ENCODE peak calls at places on chromosomes 16 and 17, in eight cellular contexts. One of them, this sample, is unnamed.

GRCh38 chr16:720507-720989 is 398 bp upstream of the ANTKMT start:
- DNase-seq in T-cell: peak; percentile 31
- DNase-seq in neural progenitor cell: peak; percentile 81
- DNase-seq in stimulated activated CD4-positive, alpha-beta T cell treated with anti-CD3 and anti-CD28 coated beads, TNF-alpha, amount 100 ng/mL, for 48 hours: peak; percentile 44
- DNase-seq in stimulated activated CD8-positive, alpha-beta memory T cell treated with anti-CD3 and anti-CD28 coated beads, Interleukin-15, amount 100 ng/mL, for 24 hours: no peak
- DNase-seq in thyroid gland: peak; percentile 30
- DNase-seq in ecto neural progenitor cell: peak; percentile 80
- DNase-seq in AG10803: peak; percentile 59
- DNase-seq in this sample: peak; percentile 58

GRCh38 chr17:48198950-48199541 is 91.5 kb downstream of the SNX11 start:
- DNase-seq in stimulated activated CD4-positive, alpha-beta T cell treated with anti-CD3 and anti-CD28 coated beads, TNF-alpha, amount 100 ng/mL, for 48 hours: no peak
- DNase-seq in T-cell: no peak
- DNase-seq in stimulated activated CD8-positive, alpha-beta memory T cell treated with anti-CD3 and anti-CD28 coated beads, Interleukin-15, amount 100 ng/mL, for 24 hours: no peak
- DNase-seq in neural progenitor cell: no peak
- DNase-seq in AG10803: no peak
- DNase-seq in thyroid gland: no peak
- DNase-seq in ecto neural progenitor cell: no peak
- DNase-seq in this sample: no peak

GRCh38 chr17:83186751-83187421 is 107.5 kb downstream of the METRNL start:
- DNase-seq in stimulated activated CD4-positive, alpha-beta T cell treated with anti-CD3 and anti-CD28 coated beads, TNF-alpha, amount 100 ng/mL, for 48 hours: no peak
- DNase-seq in ecto neural progenitor cell: peak; percentile 38
- DNase-seq in thyroid gland: no peak
- DNase-seq in stimulated activated CD8-positive, alpha-beta memory T cell treated with anti-CD3 and anti-CD28 coated beads, Interleukin-15, amount 100 ng/mL, for 24 hours: no peak
- DNase-seq in T-cell: no peak
- DNase-seq in AG10803: no peak
- DNase-seq in neural progenitor cell: no peak
- DNase-seq in this sample: no peak

GRCh38 chr17:38947189-38947588 is 20.0 kb downstream of the FBXO47 start:
- DNase-seq in stimulated activated CD4-positive, alpha-beta T cell treated with anti-CD3 and anti-CD28 coated beads, TNF-alpha, amount 100 ng/mL, for 48 hours: no peak
- DNase-seq in T-cell: no peak
- DNase-seq in AG10803: no peak
- DNase-seq in neural progenitor cell: no peak
- DNase-seq in stimulated activated CD8-positive, alpha-beta memory T cell treated with anti-CD3 and anti-CD28 coated beads, Interleukin-15, amount 100 ng/mL, for 24 hours: no peak
- DNase-seq in ecto neural progenitor cell: no peak
- DNase-seq in thyroid gland: no peak
- DNase-seq in this sample: no peak

GRCh38 chr16:20833081-20833480 is 26.8 kb downstream of the REXO5 start:
- DNase-seq in T-cell: no peak
- DNase-seq in thyroid gland: no peak
- DNase-seq in AG10803: no peak
- DNase-seq in stimulated activated CD4-positive, alpha-beta T cell treated with anti-CD3 and anti-CD28 coated beads, TNF-alpha, amount 100 ng/mL, for 48 hours: no peak
- DNase-seq in ecto neural progenitor cell: no peak
- DNase-seq in stimulated activated CD8-positive, alpha-beta memory T cell treated with anti-CD3 and anti-CD28 coated beads, Interleukin-15, amount 100 ng/mL, for 24 hours: no peak
- DNase-seq in neural progenitor cell: no peak
- DNase-seq in this sample: no peak

GRCh38 chr16:67077871-67078270 is 31.9 kb upstream of the PHAF1 start:
- DNase-seq in neural progenitor cell: no peak
- DNase-seq in stimulated activated CD8-positive, alpha-beta memory T cell treated with anti-CD3 and anti-CD28 coated beads, Interleukin-15, amount 100 ng/mL, for 24 hours: no peak
- DNase-seq in thyroid gland: no peak
- DNase-seq in AG10803: no peak
- DNase-seq in ecto neural progenitor cell: no peak
- DNase-seq in T-cell: no peak
- DNase-seq in stimulated activated CD4-positive, alpha-beta T cell treated with anti-CD3 and anti-CD28 coated beads, TNF-alpha, amount 100 ng/mL, for 48 hours: no peak
- DNase-seq in this sample: no peak

GRCh38 chr17:42251115-42251514 is 25.1 kb downstream of the STAT5B start:
- DNase-seq in AG10803: no peak
- DNase-seq in neural progenitor cell: no peak
- DNase-seq in ecto neural progenitor cell: no peak
- DNase-seq in thyroid gland: no peak
- DNase-seq in stimulated activated CD4-positive, alpha-beta T cell treated with anti-CD3 and anti-CD28 coated beads, TNF-alpha, amount 100 ng/mL, for 48 hours: no peak
- DNase-seq in stimulated activated CD8-positive, alpha-beta memory T cell treated with anti-CD3 and anti-CD28 coated beads, Interleukin-15, amount 100 ng/mL, for 24 hours: no peak
- DNase-seq in T-cell: no peak
- DNase-seq in this sample: no peak

GRCh38 chr17:62163847-62164246 is 98.8 kb upstream of the MED13 start:
- DNase-seq in stimulated activated CD8-positive, alpha-beta memory T cell treated with anti-CD3 and anti-CD28 coated beads, Interleukin-15, amount 100 ng/mL, for 24 hours: no peak
- DNase-seq in neural progenitor cell: no peak
- DNase-seq in AG10803: no peak
- DNase-seq in ecto neural progenitor cell: no peak
- DNase-seq in thyroid gland: no peak
- DNase-seq in T-cell: no peak
- DNase-seq in stimulated activated CD4-positive, alpha-beta T cell treated with anti-CD3 and anti-CD28 coated beads, TNF-alpha, amount 100 ng/mL, for 48 hours: no peak
- DNase-seq in this sample: no peak

GRCh38 chr17:19003966-19004600 is 481 bp downstream of the FAM83G start:
- DNase-seq in T-cell: peak; percentile 69
- DNase-seq in neural progenitor cell: peak; percentile 70
- DNase-seq in stimulated activated CD4-positive, alpha-beta T cell treated with anti-CD3 and anti-CD28 coated beads, TNF-alpha, amount 100 ng/mL, for 48 hours: peak; percentile 10
- DNase-seq in ecto neural progenitor cell: peak; percentile 85
- DNase-seq in stimulated activated CD8-positive, alpha-beta memory T cell treated with anti-CD3 and anti-CD28 coated beads, Interleukin-15, amount 100 ng/mL, for 24 hours: peak; percentile 15
- DNase-seq in thyroid gland: peak; percentile 65
- DNase-seq in AG10803: peak; percentile 38
- DNase-seq in this sample: no peak

GRCh38 chr16:68264128-68265077 is at the start of gene SLC7A6:
- DNase-seq in ecto neural progenitor cell: peak; percentile 83
- DNase-seq in thyroid gland: peak; percentile 74
- DNase-seq in stimulated activated CD8-positive, alpha-beta memory T cell treated with anti-CD3 and anti-CD28 coated beads, Interleukin-15, amount 100 ng/mL, for 24 hours: peak; percentile 66
- DNase-seq in stimulated activated CD4-positive, alpha-beta T cell treated with anti-CD3 and anti-CD28 coated beads, TNF-alpha, amount 100 ng/mL, for 48 hours: peak; percentile 77
- DNase-seq in neural progenitor cell: peak; percentile 90
- DNase-seq in AG10803: peak; percentile 77
- DNase-seq in T-cell: peak; percentile 76
- DNase-seq in this sample: peak; percentile 63

GRCh38 chr17:76492989-76493501 is 8.2 kb downstream of the RHBDF2 start:
- DNase-seq in T-cell: no peak
- DNase-seq in ecto neural progenitor cell: no peak
- DNase-seq in thyroid gland: peak; percentile 37
- DNase-seq in neural progenitor cell: no peak
- DNase-seq in stimulated activated CD8-positive, alpha-beta memory T cell treated with anti-CD3 and anti-CD28 coated beads, Interleukin-15, amount 100 ng/mL, for 24 hours: no peak
- DNase-seq in AG10803: peak; percentile 77
- DNase-seq in stimulated activated CD4-positive, alpha-beta T cell treated with anti-CD3 and anti-CD28 coated beads, TNF-alpha, amount 100 ng/mL, for 48 hours: no peak
- DNase-seq in this sample: no peak

This sample was measured in CMK.